ENCODE peak calls at places on chromosomes 4 and X, in eight cellular contexts. One of them, this sample, is unnamed.

GRCh38 chrX:54921427-54922021 is 900 bp downstream of the TRO start:
- DNase-seq in GM12878: no peak
- DNase-seq in Karpas-422: no peak
- DNase-seq in mammary epithelial cell: no peak
- DNase-seq in RWPE1: no peak
- DNase-seq in aorta: peak
- DNase-seq in colonic mucosa: peak
- DNase-seq in CD8-positive, alpha-beta T cell: no peak
- DNase-seq in this sample: peak

GRCh38 chr4:113452868-113453620 is 308.5 kb downstream of the CAMK2D start:
- DNase-seq in GM12878: no peak
- DNase-seq in Karpas-422: peak
- DNase-seq in mammary epithelial cell: no peak
- DNase-seq in RWPE1: no peak
- DNase-seq in colonic mucosa: no peak
- DNase-seq in aorta: no peak
- DNase-seq in CD8-positive, alpha-beta T cell: no peak
- DNase-seq in this sample: peak

GRCh38 chr4:122898370-122899150 is 23.8 kb downstream of the NUDT6 start:
- DNase-seq in GM12878: no peak
- DNase-seq in CD8-positive, alpha-beta T cell: no peak
- DNase-seq in RWPE1: peak
- DNase-seq in Karpas-422: no peak
- DNase-seq in aorta: no peak
- DNase-seq in mammary epithelial cell: peak
- DNase-seq in colonic mucosa: peak
- DNase-seq in this sample: peak

GRCh38 chr4:99715286-99715685 is 57.7 kb upstream of the C4orf54 start:
- DNase-seq in aorta: no peak
- DNase-seq in Karpas-422: no peak
- DNase-seq in colonic mucosa: no peak
- DNase-seq in RWPE1: no peak
- DNase-seq in CD8-positive, alpha-beta T cell: no peak
- DNase-seq in mammary epithelial cell: peak
- DNase-seq in GM12878: no peak
- DNase-seq in this sample: no peak

GRCh38 chr4:80295841-80296240 is 29.4 kb downstream of the FGF5 start:
- DNase-seq in GM12878: no peak
- DNase-seq in mammary epithelial cell: no peak
- DNase-seq in Karpas-422: no peak
- DNase-seq in RWPE1: no peak
- DNase-seq in CD8-positive, alpha-beta T cell: no peak
- DNase-seq in aorta: no peak
- DNase-seq in colonic mucosa: no peak
- DNase-seq in this sample: no peak

GRCh38 chr4:41257257-41257900 is 651 bp downstream of the UCHL1 start:
- DNase-seq in aorta: peak
- DNase-seq in Karpas-422: no peak
- DNase-seq in colonic mucosa: peak
- DNase-seq in CD8-positive, alpha-beta T cell: no peak
- DNase-seq in RWPE1: peak
- DNase-seq in GM12878: no peak
- DNase-seq in mammary epithelial cell: no peak
- DNase-seq in this sample: peak

GRCh38 chrX:18677140-18677834 is 5.4 kb upstream of the RS1 start:
- DNase-seq in Karpas-422: no peak
- DNase-seq in GM12878: no peak
- DNase-seq in colonic mucosa: no peak
- DNase-seq in RWPE1: no peak
- DNase-seq in aorta: no peak
- DNase-seq in CD8-positive, alpha-beta T cell: no peak
- DNase-seq in mammary epithelial cell: no peak
- DNase-seq in this sample: no peak

GRCh38 chrX:23380581-23380980 is 45.9 kb downstream of the PTCHD1 start:
- DNase-seq in colonic mucosa: no peak
- DNase-seq in RWPE1: no peak
- DNase-seq in CD8-positive, alpha-beta T cell: no peak
- DNase-seq in GM12878: no peak
- DNase-seq in aorta: no peak
- DNase-seq in Karpas-422: no peak
- DNase-seq in mammary epithelial cell: no peak
- DNase-seq in this sample: no peak

GRCh38 chr4:184472540-184473264 is 1.6 kb downstream of the IRF2 start:
- DNase-seq in mammary epithelial cell: peak
- DNase-seq in aorta: peak
- DNase-seq in colonic mucosa: peak
- DNase-seq in GM12878: no peak
- DNase-seq in RWPE1: peak
- DNase-seq in CD8-positive, alpha-beta T cell: no peak
- DNase-seq in Karpas-422: peak
- DNase-seq in this sample: peak

GRCh38 chr4:109754093-109754857 is 24.4 kb upstream of the PLA2G12A start:
- DNase-seq in CD8-positive, alpha-beta T cell: no peak
- DNase-seq in RWPE1: no peak
- DNase-seq in aorta: no peak
- DNase-seq in colonic mucosa: no peak
- DNase-seq in GM12878: no peak
- DNase-seq in mammary epithelial cell: no peak
- DNase-seq in Karpas-422: no peak
- DNase-seq in this sample: no peak

GRCh38 chr4:67522851-67523671 is 22.2 kb downstream of the CENPC start:
- DNase-seq in GM12878: no peak
- DNase-seq in mammary epithelial cell: no peak
- DNase-seq in Karpas-422: no peak
- DNase-seq in CD8-positive, alpha-beta T cell: no peak
- DNase-seq in colonic mucosa: no peak
- DNase-seq in RWPE1: no peak
- DNase-seq in aorta: no peak
- DNase-seq in this sample: no peak

GRCh38 chrX:70960728-70961127 is 29.8 kb upstream of the SLC7A3 start:
- DNase-seq in mammary epithelial cell: no peak
- DNase-seq in aorta: no peak
- DNase-seq in CD8-positive, alpha-beta T cell: no peak
- DNase-seq in colonic mucosa: no peak
- DNase-seq in GM12878: no peak
- DNase-seq in Karpas-422: no peak
- DNase-seq in RWPE1: no peak
- DNase-seq in this sample: peak

GRCh38 chr4:110527156-110527555 is 51.2 kb downstream of the ENPEP start:
- DNase-seq in colonic mucosa: no peak
- DNase-seq in GM12878: no peak
- DNase-seq in mammary epithelial cell: no peak
- DNase-seq in RWPE1: no peak
- DNase-seq in CD8-positive, alpha-beta T cell: no peak
- DNase-seq in Karpas-422: no peak
- DNase-seq in aorta: no peak
- DNase-seq in this sample: no peak

GRCh38 chrX:139826065-139827044 is 106.5 kb downstream of the ATP11C start:
- DNase-seq in GM12878: no peak
- DNase-seq in mammary epithelial cell: peak
- DNase-seq in Karpas-422: peak
- DNase-seq in RWPE1: no peak
- DNase-seq in colonic mucosa: no peak
- DNase-seq in CD8-positive, alpha-beta T cell: no peak
- DNase-seq in aorta: no peak
- DNase-seq in this sample: peak

GRCh38 chr4:42519803-42520417 is 122.6 kb downstream of the SHISA3 start:
- DNase-seq in RWPE1: peak
- DNase-seq in aorta: no peak
- DNase-seq in mammary epithelial cell: peak
- DNase-seq in CD8-positive, alpha-beta T cell: no peak
- DNase-seq in GM12878: peak
- DNase-seq in colonic mucosa: peak
- DNase-seq in Karpas-422: peak
- DNase-seq in this sample: peak

GRCh38 chr4:101604976-101605375 is 185.6 kb upstream of the BANK1 start:
- DNase-seq in aorta: no peak
- DNase-seq in CD8-positive, alpha-beta T cell: no peak
- DNase-seq in colonic mucosa: no peak
- DNase-seq in Karpas-422: no peak
- DNase-seq in GM12878: no peak
- DNase-seq in mammary epithelial cell: no peak
- DNase-seq in RWPE1: no peak
- DNase-seq in this sample: peak

GRCh38 chr4:153486281-153487151 is 20.4 kb downstream of the TMEM131L start:
- DNase-seq in mammary epithelial cell: peak
- DNase-seq in aorta: no peak
- DNase-seq in colonic mucosa: no peak
- DNase-seq in CD8-positive, alpha-beta T cell: no peak
- DNase-seq in RWPE1: peak
- DNase-seq in GM12878: no peak
- DNase-seq in Karpas-422: no peak
- DNase-seq in this sample: peak

GRCh38 chr4:154822775-154823174 is 41.7 kb downstream of the RBM46 start:
- DNase-seq in CD8-positive, alpha-beta T cell: no peak
- DNase-seq in GM12878: no peak
- DNase-seq in aorta: no peak
- DNase-seq in RWPE1: peak
- DNase-seq in colonic mucosa: no peak
- DNase-seq in mammary epithelial cell: peak
- DNase-seq in Karpas-422: no peak
- DNase-seq in this sample: no peak

GRCh38 chrX:153590961-153591956 is 7.7 kb downstream of the CCNQ start:
- DNase-seq in aorta: no peak
- DNase-seq in Karpas-422: no peak
- DNase-seq in mammary epithelial cell: no peak
- DNase-seq in CD8-positive, alpha-beta T cell: no peak
- DNase-seq in colonic mucosa: peak
- DNase-seq in GM12878: no peak
- DNase-seq in RWPE1: no peak
- DNase-seq in this sample: no peak

GRCh38 chr4:103934178-103934789 is 214.5 kb upstream of the TACR3 start:
- DNase-seq in colonic mucosa: no peak
- DNase-seq in mammary epithelial cell: peak
- DNase-seq in CD8-positive, alpha-beta T cell: no peak
- DNase-seq in GM12878: no peak
- DNase-seq in Karpas-422: peak
- DNase-seq in RWPE1: peak
- DNase-seq in aorta: no peak
- DNase-seq in this sample: peak

DNA sequence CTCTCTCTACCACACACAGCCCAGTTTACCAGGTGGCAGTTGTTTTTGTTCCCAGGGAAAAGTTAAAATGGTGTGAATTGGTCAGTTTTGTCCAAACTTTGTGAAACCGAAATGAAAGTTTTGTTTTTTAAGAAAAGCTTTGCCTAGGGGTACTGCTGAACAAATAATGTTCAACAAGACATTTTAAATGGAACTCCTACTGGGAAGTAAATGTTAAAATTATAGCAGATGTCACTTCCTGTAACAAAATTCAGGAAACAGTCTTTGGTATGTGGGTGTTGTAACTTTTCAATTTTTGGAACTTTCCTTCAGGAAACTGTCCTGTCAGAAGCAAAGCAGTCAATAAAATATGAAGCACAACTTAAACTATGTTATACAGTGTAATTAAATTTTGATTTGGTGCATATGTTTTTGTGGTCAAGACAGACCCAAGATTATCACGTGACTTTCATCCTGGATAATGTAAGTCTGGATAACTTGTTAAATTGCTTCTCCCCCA is 79.5 kb downstream of the AFF1 start:
- DNase-seq in Karpas-422: no peak
- DNase-seq in CD8-positive, alpha-beta T cell: no peak
- DNase-seq in mammary epithelial cell: no peak
- DNase-seq in aorta: no peak
- DNase-seq in RWPE1: no peak
- DNase-seq in colonic mucosa: no peak
- DNase-seq in GM12878: no peak
- DNase-seq in this sample: peak
- H3K27ac ChIP-seq in Karpas-422: no peak
- H3K27ac ChIP-seq in CD8-positive, alpha-beta T cell: no peak
- H3K27ac ChIP-seq in mammary epithelial cell: peak
- H3K27ac ChIP-seq in aorta: no peak
- H3K27ac ChIP-seq in RWPE1: no peak
- H3K27ac ChIP-seq in colonic mucosa: peak
- H3K27ac ChIP-seq in GM12878: peak
- H3K27ac ChIP-seq in this sample: peak

GRCh38 chr4:26120098-26120795 is 200.6 kb upstream of the RBPJ start:
- DNase-seq in colonic mucosa: no peak
- DNase-seq in mammary epithelial cell: no peak
- DNase-seq in GM12878: no peak
- DNase-seq in Karpas-422: no peak
- DNase-seq in CD8-positive, alpha-beta T cell: no peak
- DNase-seq in aorta: no peak
- DNase-seq in RWPE1: no peak
- DNase-seq in this sample: no peak

GRCh38 chr4:26113339-26113940 is 199.4 kb downstream of the SMIM20 start:
- DNase-seq in GM12878: no peak
- DNase-seq in RWPE1: no peak
- DNase-seq in Karpas-422: no peak
- DNase-seq in colonic mucosa: no peak
- DNase-seq in CD8-positive, alpha-beta T cell: no peak
- DNase-seq in mammary epithelial cell: no peak
- DNase-seq in aorta: no peak
- DNase-seq in this sample: no peak

GRCh38 chr4:26110493-26110892 is 196.5 kb downstream of the SMIM20 start:
- DNase-seq in RWPE1: no peak
- DNase-seq in GM12878: no peak
- DNase-seq in aorta: no peak
- DNase-seq in Karpas-422: no peak
- DNase-seq in colonic mucosa: no peak
- DNase-seq in mammary epithelial cell: no peak
- DNase-seq in CD8-positive, alpha-beta T cell: no peak
- DNase-seq in this sample: no peak

DNA sequence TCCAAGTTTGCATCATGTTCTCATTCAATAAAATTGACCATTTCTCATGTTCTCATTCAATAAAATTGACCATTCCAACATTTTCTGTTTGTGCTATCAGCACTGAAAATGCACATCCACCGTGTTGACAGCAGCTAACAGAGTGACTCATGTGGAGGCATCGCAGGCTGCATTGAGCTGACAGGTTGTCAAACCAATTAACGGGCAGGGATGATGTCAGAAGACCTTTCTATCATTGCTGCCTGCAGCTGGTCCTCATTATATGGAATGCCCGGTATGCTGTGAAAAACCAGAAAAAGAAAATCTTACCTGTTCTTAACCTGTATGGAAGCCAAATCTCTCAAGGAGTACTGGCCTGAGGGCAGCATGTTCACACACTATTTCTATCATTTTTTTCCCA is 202.0 kb downstream of the SMIM20 start:
- DNase-seq in Karpas-422: no peak
- DNase-seq in RWPE1: peak
- DNase-seq in mammary epithelial cell: no peak
- DNase-seq in GM12878: no peak
- DNase-seq in colonic mucosa: no peak
- DNase-seq in CD8-positive, alpha-beta T cell: no peak
- DNase-seq in aorta: no peak
- DNase-seq in this sample: no peak
- H3K27ac ChIP-seq in Karpas-422: no peak
- H3K27ac ChIP-seq in RWPE1: no peak
- H3K27ac ChIP-seq in mammary epithelial cell: no peak
- H3K27ac ChIP-seq in GM12878: no peak
- H3K27ac ChIP-seq in colonic mucosa: no peak
- H3K27ac ChIP-seq in CD8-positive, alpha-beta T cell: no peak
- H3K27ac ChIP-seq in aorta: no peak
- H3K27ac ChIP-seq in this sample: no peak

GRCh38 chr4:169282429-169283113 is 11.8 kb upstream of the SH3RF1 start:
- DNase-seq in RWPE1: no peak
- DNase-seq in colonic mucosa: no peak
- DNase-seq in mammary epithelial cell: peak
- DNase-seq in Karpas-422: no peak
- DNase-seq in GM12878: no peak
- DNase-seq in CD8-positive, alpha-beta T cell: no peak
- DNase-seq in aorta: no peak
- DNase-seq in this sample: no peak
- H3K27ac ChIP-seq in RWPE1: no peak
- H3K27ac ChIP-seq in colonic mucosa: no peak
- H3K27ac ChIP-seq in mammary epithelial cell: peak
- H3K27ac ChIP-seq in Karpas-422: no peak
- H3K27ac ChIP-seq in GM12878: no peak
- H3K27ac ChIP-seq in CD8-positive, alpha-beta T cell: no peak
- H3K27ac ChIP-seq in aorta: no peak
- H3K27ac ChIP-seq in this sample: no peak

GRCh38 chr4:151727365-151727764 is 33.4 kb downstream of the GATB start:
- DNase-seq in GM12878: no peak
- DNase-seq in colonic mucosa: no peak
- DNase-seq in aorta: no peak
- DNase-seq in CD8-positive, alpha-beta T cell: no peak
- DNase-seq in mammary epithelial cell: peak
- DNase-seq in Karpas-422: no peak
- DNase-seq in RWPE1: peak
- DNase-seq in this sample: no peak
- H3K27ac ChIP-seq in GM12878: no peak
- H3K27ac ChIP-seq in colonic mucosa: no peak
- H3K27ac ChIP-seq in aorta: no peak
- H3K27ac ChIP-seq in CD8-positive, alpha-beta T cell: no peak
- H3K27ac ChIP-seq in mammary epithelial cell: peak
- H3K27ac ChIP-seq in Karpas-422: no peak
- H3K27ac ChIP-seq in RWPE1: no peak
- H3K27ac ChIP-seq in this sample: no peak